ENCODE peak calls at places on chromosomes 2 and 18, in four cellular contexts. One of them, this sample, is unnamed. For H3K9me3, the result is how much of the 10 kb centered on the place peaks cover.

GRCh38 chr2:85719609-85720240 is 25.6 kb downstream of the GNLY start:
- DNase-seq in HepG2: no peak
- DNase-seq in K562: no peak
- DNase-seq in HCT116: no peak
- DNase-seq in this sample: no peak

GRCh38 chr2:96536445-96537065 is at the start of gene ARID5A:
- DNase-seq in HepG2: peak
- DNase-seq in HCT116: peak
- DNase-seq in K562: peak
- DNase-seq in this sample: peak

GRCh38 chr18:21831413-21831831 is 90.8 kb downstream of the MIB1 start:
- DNase-seq in HepG2: no peak
- DNase-seq in HCT116: no peak
- DNase-seq in K562: no peak
- DNase-seq in this sample: no peak

GRCh38 chr2:230954738-230955137 is 29.7 kb upstream of the GPR55 start:
- DNase-seq in K562: no peak
- DNase-seq in HCT116: no peak
- DNase-seq in HepG2: no peak
- DNase-seq in this sample: no peak

GRCh38 chr2:232979871-232980461 is 33.1 kb downstream of the NGEF start:
- DNase-seq in K562: no peak
- DNase-seq in HepG2: peak
- DNase-seq in HCT116: peak
- DNase-seq in this sample: no peak

GRCh38 chr2:21270658-21271057 is 146.9 kb downstream of the TDRD15 start:
- DNase-seq in HepG2: no peak
- DNase-seq in K562: no peak
- DNase-seq in HCT116: no peak
- DNase-seq in this sample: no peak

GRCh38 chr2:17918789-17919188 is 40.3 kb downstream of the KCNS3 start:
- DNase-seq in HepG2: no peak
- DNase-seq in K562: no peak
- DNase-seq in HCT116: no peak
- DNase-seq in this sample: no peak

GRCh38 chr18:63157293-63158011 is 162.1 kb downstream of the BCL2 start:
- DNase-seq in K562: no peak
- DNase-seq in HepG2: no peak
- DNase-seq in HCT116: no peak
- DNase-seq in this sample: no peak

GRCh38 chr2:161662373-161662772 is 38.2 kb downstream of the SLC4A10 start:
- DNase-seq in K562: no peak
- DNase-seq in HCT116: no peak
- DNase-seq in HepG2: no peak
- DNase-seq in this sample: no peak

GRCh38 chr2:51918113-51918512 is 886.2 kb upstream of the NRXN1 start:
- DNase-seq in K562: no peak
- DNase-seq in HepG2: no peak
- DNase-seq in HCT116: no peak
- DNase-seq in this sample: no peak

GRCh38 chr2:191604154-191604553 is 73.8 kb upstream of the NABP1 start:
- DNase-seq in HCT116: no peak
- DNase-seq in HepG2: no peak
- DNase-seq in K562: no peak
- DNase-seq in this sample: no peak

GRCh38 chr2:131588152-131588873 is 60.6 kb downstream of the CCDC74A start:
- DNase-seq in HCT116: no peak
- DNase-seq in HepG2: no peak
- DNase-seq in K562: no peak
- DNase-seq in this sample: no peak

GRCh38 chr18:74861154-74861553 is 263.5 kb downstream of the ZNF407 start:
- DNase-seq in HCT116: no peak
- DNase-seq in HepG2: peak
- DNase-seq in K562: no peak
- DNase-seq in this sample: no peak

GRCh38 chr2:12448846-12449480 is 267.8 kb upstream of the TRIB2 start:
- DNase-seq in HCT116: no peak
- DNase-seq in K562: no peak
- DNase-seq in HepG2: no peak
- DNase-seq in this sample: no peak

GRCh38 chr2:68317971-68318685 is 1.6 kb downstream of the CNRIP1 start:
- DNase-seq in HepG2: no peak
- DNase-seq in HCT116: no peak
- DNase-seq in K562: no peak
- DNase-seq in this sample: no peak

GRCh38 chr18:48875942-48876511 is 74.7 kb downstream of the SMAD7 start:
- DNase-seq in K562: no peak
- DNase-seq in HCT116: no peak
- DNase-seq in HepG2: peak
- DNase-seq in this sample: no peak

GRCh38 chr18:27604583-27604982 is 419.5 kb upstream of the CHST9 start:
- DNase-seq in HCT116: no peak
- DNase-seq in HepG2: no peak
- DNase-seq in K562: no peak
- DNase-seq in this sample: no peak

GRCh38 chr2:161004379-161004778 is 155.8 kb upstream of the TANK start:
- DNase-seq in HepG2: no peak
- DNase-seq in HCT116: peak
- DNase-seq in K562: no peak
- DNase-seq in this sample: no peak

GRCh38 chr2:100741880-100742814 is 77.8 kb upstream of the NPAS2 start:
- DNase-seq in HCT116: no peak
- DNase-seq in K562: no peak
- DNase-seq in HepG2: peak
- DNase-seq in this sample: no peak

GRCh38 chr2:172639823-172640222 is 83.9 kb downstream of the PDK1 start:
- DNase-seq in HCT116: no peak
- DNase-seq in HepG2: no peak
- DNase-seq in K562: no peak
- DNase-seq in this sample: no peak

GRCh38 chr2:217934321-217935131 is 68.3 kb downstream of the TNS1 start:
- DNase-seq in K562: no peak
- DNase-seq in HCT116: no peak
- DNase-seq in HepG2: no peak
- DNase-seq in this sample: no peak

GRCh38 chr2:190545756-190546385 is 11.3 kb upstream of the NEMP2 start:
- DNase-seq in HepG2: no peak
- DNase-seq in HCT116: no peak
- DNase-seq in K562: no peak
- DNase-seq in this sample: no peak

GRCh38 chr2:216672466-216672865 is 22.9 kb downstream of the IGFBP5 start:
- DNase-seq in HepG2: no peak
- DNase-seq in HCT116: no peak
- DNase-seq in K562: no peak
- DNase-seq in this sample: no peak

GRCh38 chr18:13710460-13710859 is 15.9 kb downstream of the FAM210A start:
- DNase-seq in HepG2: no peak
- DNase-seq in HCT116: peak
- DNase-seq in K562: no peak
- DNase-seq in this sample: no peak

GRCh38 chr18:74609535-74609934 is 11.9 kb downstream of the ZNF407 start:
- DNase-seq in HCT116: no peak
- DNase-seq in HepG2: no peak
- DNase-seq in K562: no peak
- DNase-seq in this sample: no peak

GRCh38 chr2:63048367-63049171 is 2.1 kb upstream of the OTX1 start:
- DNase-seq in HepG2: no peak
- DNase-seq in HCT116: no peak
- DNase-seq in K562: no peak
- DNase-seq in this sample: peak

GRCh38 chr2:221415789-221416188 is 156.3 kb downstream of the EPHA4 start:
- DNase-seq in HCT116: no peak
- DNase-seq in HepG2: no peak
- DNase-seq in K562: no peak
- DNase-seq in this sample: no peak

GRCh38 chr18:62977512-62977911 is 262.2 kb downstream of the PHLPP1 start:
- DNase-seq in K562: no peak
- DNase-seq in HepG2: no peak
- DNase-seq in HCT116: no peak
- DNase-seq in this sample: no peak

DNA sequence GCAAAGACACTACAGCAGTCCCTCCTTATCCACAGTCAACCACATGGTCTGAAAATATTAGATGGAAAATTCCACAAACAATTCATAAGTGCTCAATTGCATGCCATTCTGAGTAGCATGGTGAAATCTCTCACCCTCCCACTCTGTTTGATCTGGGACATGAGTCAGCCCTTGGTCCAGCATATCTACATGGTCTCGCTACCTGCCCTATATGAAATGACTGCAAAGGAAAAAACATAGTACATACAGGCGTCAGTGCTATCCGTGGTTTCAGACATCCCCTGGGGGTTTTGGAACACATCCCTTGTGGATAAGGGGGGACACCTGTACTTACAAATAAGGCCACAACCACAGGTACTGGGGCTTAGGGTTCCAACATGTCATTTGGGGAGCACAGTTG is 73.7 kb downstream of the CABLES1 start:
- DNase-seq in K562: no peak
- DNase-seq in HepG2: peak
- DNase-seq in HCT116: no peak
- DNase-seq in this sample: no peak
- H3K9me3 ChIP-seq in K562: under half
- H3K9me3 ChIP-seq in HepG2: under half
- H3K9me3 ChIP-seq in HCT116: under half
- H3K9me3 ChIP-seq in this sample: under half

GRCh38 chr2:8458461-8459459 is 223.1 kb upstream of the ID2 start:
- DNase-seq in K562: no peak
- DNase-seq in HCT116: no peak
- DNase-seq in HepG2: no peak
- DNase-seq in this sample: no peak

GRCh38 chr2:8457620-8458255 is 224.1 kb upstream of the ID2 start:
- DNase-seq in HCT116: no peak
- DNase-seq in K562: no peak
- DNase-seq in HepG2: no peak
- DNase-seq in this sample: no peak

GRCh38 chr2:8456149-8457091 is 225.4 kb upstream of the ID2 start:
- DNase-seq in K562: no peak
- DNase-seq in HepG2: no peak
- DNase-seq in HCT116: no peak
- DNase-seq in this sample: no peak

GRCh38 chr2:8455236-8456148 is 226.4 kb upstream of the ID2 start:
- DNase-seq in K562: no peak
- DNase-seq in HCT116: no peak
- DNase-seq in HepG2: no peak
- DNase-seq in this sample: no peak

GRCh38 chr2:8457092-8457481 is 224.8 kb upstream of the ID2 start:
- DNase-seq in HepG2: no peak
- DNase-seq in K562: peak
- DNase-seq in HCT116: no peak
- DNase-seq in this sample: no peak
- TF ChIP-seq MAX in HepG2: no peak
- TF ChIP-seq MAX in K562: no peak
- TF ChIP-seq MAX in HCT116: no peak
- TF ChIP-seq MAX in this sample: no peak

DNA sequence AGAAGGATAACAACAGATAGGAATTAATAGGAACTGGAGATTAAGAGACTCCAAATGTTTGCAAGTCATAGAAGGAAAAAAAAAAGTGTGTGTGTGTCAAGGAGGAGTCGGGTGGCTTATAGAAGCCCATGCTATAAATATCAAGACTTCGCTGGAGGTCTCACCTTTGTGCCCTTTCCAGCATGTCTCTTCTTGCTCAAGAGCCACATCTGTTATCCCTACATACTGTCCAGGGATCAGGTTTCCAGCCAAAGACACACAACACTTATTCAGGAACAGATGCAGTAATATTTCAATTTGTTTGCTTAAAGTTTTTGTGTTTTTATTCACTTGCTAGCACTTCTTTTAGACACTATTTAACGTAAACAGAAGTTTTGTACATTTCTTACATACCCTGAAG is 69.2 kb upstream of the ARHGAP28 start:
- DNase-seq in HCT116: no peak
- DNase-seq in HepG2: no peak
- DNase-seq in K562: no peak
- DNase-seq in this sample: no peak
- TF ChIP-seq FOSL1 in HCT116: no peak
- TF ChIP-seq FOSL1 in HepG2: no peak
- TF ChIP-seq FOSL1 in K562: no peak
- TF ChIP-seq FOSL1 in this sample: no peak

DNA sequence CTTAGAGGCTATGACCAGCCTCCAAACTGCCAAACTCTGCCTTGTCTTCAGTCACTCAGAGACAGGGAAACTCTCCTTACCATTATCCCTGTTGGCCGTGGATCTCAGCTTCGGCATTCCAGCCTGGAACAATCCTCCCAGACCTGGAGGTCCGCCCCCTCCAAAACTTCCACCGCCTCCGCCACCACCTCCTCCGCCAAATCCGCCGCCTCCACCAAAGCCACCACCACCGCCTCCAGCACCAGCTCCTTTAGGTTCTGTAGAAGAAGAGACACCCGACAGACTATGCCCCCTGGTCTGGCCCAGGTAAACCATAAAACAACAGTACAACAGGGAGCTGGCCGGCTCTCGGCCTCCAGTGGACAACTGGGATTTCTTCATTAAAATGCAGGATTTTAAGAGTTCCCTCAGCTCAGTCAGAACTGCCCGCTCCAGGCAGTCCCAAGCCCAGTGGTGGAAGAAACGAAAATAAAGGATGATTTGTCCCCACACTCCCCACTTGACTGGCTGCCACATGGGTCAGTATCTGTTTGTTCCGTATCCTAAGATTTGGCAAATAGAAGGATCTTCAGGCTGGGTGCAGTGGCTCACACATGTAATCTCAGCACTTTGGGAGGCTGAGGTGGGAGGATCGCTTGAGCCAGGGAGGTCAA is 22.4 kb downstream of the WIPF1 start:
- DNase-seq in K562: no peak
- DNase-seq in HCT116: no peak
- DNase-seq in HepG2: no peak
- DNase-seq in this sample: no peak
- H3K9me3 ChIP-seq in K562: under half
- H3K9me3 ChIP-seq in HCT116: under half
- H3K9me3 ChIP-seq in HepG2: under half
- H3K9me3 ChIP-seq in this sample: under half

DNA sequence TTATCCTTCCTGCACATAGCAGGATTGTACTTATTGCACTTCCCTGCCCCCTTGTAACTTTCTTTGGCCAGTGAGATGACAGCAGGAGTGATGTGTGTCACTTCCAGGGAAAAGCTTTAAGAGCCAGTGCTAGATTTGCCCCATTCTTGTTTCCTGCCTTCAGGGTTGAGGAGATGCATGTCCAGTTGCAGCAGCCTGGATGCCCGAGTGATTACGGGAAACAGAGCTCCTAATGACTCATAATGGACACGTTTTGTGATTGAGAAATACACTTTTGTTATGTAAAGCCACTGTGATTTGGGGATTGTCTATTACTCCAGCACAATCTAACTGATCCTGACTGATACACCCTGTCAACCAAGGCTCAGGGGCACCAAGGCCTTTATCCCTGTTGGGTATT is 5.0 kb upstream of the TET3 start:
- DNase-seq in HepG2: peak
- DNase-seq in HCT116: no peak
- DNase-seq in K562: no peak
- DNase-seq in this sample: no peak
- TF ChIP-seq MAX in HepG2: no peak
- TF ChIP-seq MAX in HCT116: no peak
- TF ChIP-seq MAX in K562: no peak
- TF ChIP-seq MAX in this sample: no peak

This sample was measured in H1.